ENCODE peak calls at places on chromosomes 3 and 15, in seven cellular contexts. B, N, T, K, M, D and E are unnamed samples.

GRCh38 chr15:29226431-29227216 is 43.0 kb downstream of the NSMCE3 start:
- DNase-seq in B (no peak), N (no peak), T (no peak), K (no peak), M (no peak), D (no peak), E (peak)

GRCh38 chr3:23258110-23258509 is 55.0 kb downstream of the UBE2E2 start:
- DNase-seq in B (no peak), N (no peak), T (no peak), K (no peak), M (no peak), D (no peak), E (no peak)

GRCh38 chr15:91408476-91409076 is 308.5 kb downstream of the SV2B start:
- DNase-seq in B (no peak), N (peak), T (no peak), K (no peak), M (peak), D (no peak), E (no peak)

GRCh38 chr3:30186741-30187219 is 419.6 kb upstream of the TGFBR2 start:
- DNase-seq in B (no peak), N (peak), T (no peak), K (no peak), M (no peak), D (no peak), E (no peak)

GRCh38 chr3:73955671-73956070 is 330.9 kb upstream of the PDZRN3 start:
- DNase-seq in B (no peak), N (no peak), T (no peak), K (no peak), M (no peak), D (no peak), E (no peak)

GRCh38 chr3:4060608-4061007 is 242.6 kb upstream of the SETMAR start:
- DNase-seq in B (no peak), N (no peak), T (no peak), K (no peak), M (no peak), D (no peak), E (no peak)

GRCh38 chr15:88238618-88239430 is 17.7 kb downstream of the NTRK3 start:
- DNase-seq in B (no peak), N (no peak), T (no peak), K (no peak), M (no peak), D (no peak), E (no peak)

GRCh38 chr3:124860599-124860998 is 26.6 kb downstream of the ITGB5 start:
- DNase-seq in B (no peak), N (peak), T (peak), K (peak), M (peak), D (no peak), E (no peak)

GRCh38 chr3:57120040-57120802 is 44.9 kb downstream of the IL17RD start:
- DNase-seq in B (no peak), N (no peak), T (no peak), K (no peak), M (no peak), D (no peak), E (no peak)

GRCh38 chr3:14225421-14225820 is 46.8 kb downstream of the LSM3 start:
- DNase-seq in B (no peak), N (no peak), T (no peak), K (no peak), M (no peak), D (peak), E (no peak)

GRCh38 chr15:45121706-45122417 is 7.7 kb downstream of the DUOXA2 start:
- DNase-seq in B (no peak), N (no peak), T (peak), K (no peak), M (no peak), D (no peak), E (no peak)

GRCh38 chr3:192883512-192883911 is 34.1 kb downstream of the MB21D2 start:
- DNase-seq in B (no peak), N (no peak), T (no peak), K (no peak), M (no peak), D (no peak), E (no peak)

GRCh38 chr15:70356919-70357318 is 259.2 kb upstream of the TLE3 start:
- DNase-seq in B (no peak), N (no peak), T (peak), K (no peak), M (no peak), D (no peak), E (peak)

GRCh38 chr3:139430467-139430866 is 41.0 kb upstream of the COPB2 start:
- DNase-seq in B (no peak), N (no peak), T (peak), K (no peak), M (no peak), D (no peak), E (no peak)

GRCh38 chr3:160577551-160578195 is 12.3 kb upstream of the KPNA4 start:
- DNase-seq in B (no peak), N (no peak), T (peak), K (no peak), M (peak), D (no peak), E (no peak)

GRCh38 chr3:80035021-80035420 is 267.2 kb upstream of the ROBO1 start:
- DNase-seq in B (no peak), N (no peak), T (no peak), K (no peak), M (no peak), D (no peak), E (no peak)

GRCh38 chr3:43285644-43286043 is 696 bp upstream of the SNRK start:
- DNase-seq in B (no peak), N (no peak), T (no peak), K (no peak), M (peak), D (no peak), E (no peak)

GRCh38 chr15:46365612-46366011 is 730.8 kb downstream of the SQOR start:
- DNase-seq in B (no peak), N (peak), T (no peak), K (no peak), M (no peak), D (no peak), E (no peak)

GRCh38 chr3:52232279-52233107 is 6.5 kb downstream of the TWF2 start:
- DNase-seq in B (no peak), N (no peak), T (no peak), K (peak), M (no peak), D (no peak), E (no peak)

GRCh38 chr3:65972765-65973164 is 66.0 kb downstream of the MAGI1 start:
- DNase-seq in B (no peak), N (no peak), T (no peak), K (no peak), M (no peak), D (no peak), E (no peak)

GRCh38 chr3:82978368-82978767 is 1216.9 kb upstream of the GBE1 start:
- DNase-seq in B (no peak), N (no peak), T (no peak), K (no peak), M (no peak), D (no peak), E (no peak)

GRCh38 chr3:30512596-30512995 is 93.8 kb upstream of the TGFBR2 start:
- DNase-seq in B (no peak), N (no peak), T (peak), K (no peak), M (no peak), D (no peak), E (no peak)

GRCh38 chr3:87006844-87007439 is 16.0 kb upstream of the VGLL3 start:
- DNase-seq in B (no peak), N (no peak), T (no peak), K (no peak), M (no peak), D (no peak), E (no peak)
- TF ChIP-seq CTCF in B (no peak), N (peak), T (peak), K (no peak), M (peak), D (no peak), E (peak)

GRCh38 chr3:108200024-108200423 is 22.2 kb downstream of the IFT57 start:
- DNase-seq in B (no peak), N (no peak), T (no peak), K (no peak), M (no peak), D (no peak), E (no peak)

GRCh38 chr3:108202834-108203233 is 19.4 kb downstream of the IFT57 start:
- DNase-seq in B (no peak), N (no peak), T (no peak), K (no peak), M (peak), D (no peak), E (no peak)

GRCh38 chr3:108201258-108201657 is 21.0 kb downstream of the IFT57 start:
- DNase-seq in B (no peak), N (no peak), T (no peak), K (no peak), M (no peak), D (no peak), E (no peak)

DNA sequence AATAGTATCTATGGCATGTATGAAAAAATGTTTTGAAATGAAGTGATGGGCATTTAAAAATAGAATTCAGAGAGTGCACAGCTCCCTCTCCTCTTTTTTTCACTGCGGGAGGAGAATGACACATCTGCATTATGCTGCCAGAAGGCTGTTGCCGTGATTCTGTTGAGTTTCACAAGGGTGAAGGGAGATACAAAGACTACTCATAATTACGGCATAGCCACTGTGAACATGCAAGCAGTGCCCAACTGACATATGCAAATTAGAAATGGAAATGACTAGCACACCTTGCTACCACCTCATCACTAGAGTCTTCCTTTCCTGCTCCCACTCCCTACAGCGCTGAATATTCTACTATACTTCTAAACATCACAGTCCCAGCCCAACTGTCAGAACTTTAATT is 20.1 kb downstream of the IFT57 start:
- DNase-seq in B (no peak), N (no peak), T (no peak), K (no peak), M (no peak), D (peak), E (no peak)
- TF ChIP-seq CTCF in B (no peak), N (no peak), T (no peak), K (no peak), M (no peak), D (no peak), E (no peak)

DNA sequence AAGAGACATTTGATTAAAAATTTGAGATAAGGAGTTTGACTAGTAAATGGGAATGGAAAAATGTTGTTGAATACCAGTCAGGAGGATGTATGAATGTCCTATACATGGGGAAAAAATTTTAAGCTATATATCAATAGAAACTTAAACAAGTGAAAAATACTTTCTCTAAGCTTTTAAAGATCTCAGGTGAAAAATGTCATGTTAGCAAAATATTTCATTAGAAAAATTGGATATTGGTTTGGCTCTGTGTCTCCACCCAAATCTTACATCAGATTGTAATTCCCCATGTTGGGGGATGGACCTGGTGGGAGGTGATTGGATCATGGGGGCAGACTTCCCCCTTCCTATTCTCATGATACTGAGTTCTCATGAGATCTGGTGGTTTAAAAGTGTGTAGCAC is 279.6 kb upstream of the CADM2 start:
- DNase-seq in B (no peak), N (no peak), T (no peak), K (no peak), M (no peak), D (no peak), E (no peak)
- TF ChIP-seq CTCF in B (no peak), N (no peak), T (no peak), K (no peak), M (no peak), D (no peak), E (no peak)

GRCh38 chr3:8767667-8768363 is 1.6 kb downstream of the OXTR start:
- DNase-seq in B (no peak), N (no peak), T (peak), K (no peak), M (peak), D (peak), E (peak)
- TF ChIP-seq CTCF in B (peak), N (no peak), T (peak), K (no peak), M (no peak), D (peak), E (no peak)

DNA sequence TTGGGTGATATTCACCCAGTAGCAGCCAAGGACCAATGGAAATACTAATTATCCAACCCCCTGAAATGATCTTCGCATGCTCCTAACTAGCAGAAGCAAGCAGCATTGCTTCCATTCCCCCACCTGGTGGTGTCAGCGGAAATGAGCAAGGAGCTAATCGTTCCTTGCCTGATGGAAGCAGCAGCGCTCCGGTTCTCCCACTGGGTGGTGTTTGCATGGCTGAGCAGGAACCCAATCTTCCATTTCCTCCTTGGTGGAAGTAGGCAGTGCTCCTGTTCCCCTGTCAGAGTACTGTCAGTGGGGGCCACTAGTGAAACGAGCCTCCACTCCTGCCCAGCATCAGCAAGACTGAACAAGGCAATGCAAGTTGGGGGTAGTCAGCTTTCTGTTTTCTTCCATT is 311.5 kb downstream of the CACNA2D3 start:
- DNase-seq in B (no peak), N (no peak), T (peak), K (no peak), M (no peak), D (peak), E (no peak)
- TF ChIP-seq CTCF in B (peak), N (no peak), T (no peak), K (no peak), M (no peak), D (no peak), E (no peak)

DNA sequence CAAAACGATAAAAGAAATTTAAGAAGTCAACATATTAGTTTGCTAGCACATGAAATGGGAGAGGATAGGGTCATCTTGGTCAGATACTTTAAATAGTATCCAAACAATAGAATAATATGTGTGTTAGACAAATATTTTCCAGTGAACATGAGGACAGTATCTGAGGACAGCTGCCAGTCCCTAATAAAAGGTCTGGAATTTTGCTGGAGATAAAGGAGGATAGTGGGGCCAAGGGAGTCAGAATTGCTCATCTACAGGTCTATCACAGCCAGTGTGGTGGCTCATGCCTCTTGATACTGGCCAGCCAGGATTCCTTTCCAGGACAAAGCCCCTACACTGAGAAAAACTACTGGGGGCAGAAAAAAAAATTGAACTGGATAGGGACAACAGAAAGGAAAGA is 74.0 kb downstream of the HERC1 start:
- DNase-seq in B (no peak), N (no peak), T (no peak), K (no peak), M (no peak), D (no peak), E (no peak)
- TF ChIP-seq CTCF in B (no peak), N (no peak), T (no peak), K (no peak), M (no peak), D (no peak), E (no peak)

GRCh38 chr15:74784854-74785715 is 3.2 kb downstream of the CSK start:
- DNase-seq in B (no peak), N (no peak), T (no peak), K (no peak), M (no peak), D (peak), E (no peak)

GRCh38 chr15:74783808-74784175 is 1.9 kb downstream of the CSK start:
- DNase-seq in B (no peak), N (no peak), T (no peak), K (no peak), M (no peak), D (no peak), E (no peak)

GRCh38 chr15:74785716-74786032 is 3.8 kb downstream of the CSK start:
- DNase-seq in B (no peak), N (no peak), T (no peak), K (no peak), M (no peak), D (peak), E (no peak)

GRCh38 chr15:74783072-74783807 is 1.4 kb downstream of the CSK start:
- DNase-seq in B (no peak), N (no peak), T (peak), K (no peak), M (no peak), D (peak), E (no peak)

GRCh38 chr15:74784426-74784825 is 2.5 kb downstream of the CSK start:
- DNase-seq in B (no peak), N (no peak), T (no peak), K (no peak), M (no peak), D (peak), E (no peak)
- TF ChIP-seq CTCF in B (no peak), N (no peak), T (no peak), K (no peak), M (no peak), D (peak), E (no peak)

GRCh38 chr3:64668582-64669510 is 19.0 kb downstream of the ADAMTS9 start:
- DNase-seq in B (no peak), N (no peak), T (no peak), K (no peak), M (no peak), D (no peak), E (no peak)

GRCh38 chr3:64667138-64667537 is 20.7 kb downstream of the ADAMTS9 start:
- DNase-seq in B (no peak), N (no peak), T (peak), K (no peak), M (no peak), D (no peak), E (no peak)

GRCh38 chr3:64664397-64664796 is 23.4 kb downstream of the ADAMTS9 start:
- DNase-seq in B (no peak), N (no peak), T (no peak), K (no peak), M (no peak), D (no peak), E (no peak)

GRCh38 chr3:64666171-64666581 is 21.6 kb downstream of the ADAMTS9 start:
- DNase-seq in B (no peak), N (peak), T (peak), K (no peak), M (peak), D (no peak), E (no peak)

GRCh38 chr3:64667887-64668581 is 19.8 kb downstream of the ADAMTS9 start:
- DNase-seq in B (no peak), N (peak), T (no peak), K (peak), M (peak), D (no peak), E (no peak)
- TF ChIP-seq CTCF in B (no peak), N (no peak), T (no peak), K (no peak), M (no peak), D (no peak), E (no peak)